ENCODE peak calls at places on chromosomes 6 and 20, in four cellular contexts. D, W, Z and O are unnamed samples.

GRCh38 chr20:45685896-45686295 is 15.9 kb upstream of the WFDC11 start:
- DNase-seq in W (peak), Z (peak), D (no peak), O (no peak)

GRCh38 chr20:29427201-29428060 is 1830.0 kb upstream of the DEFB115 start:
- DNase-seq in W (no peak), D (no peak), Z (no peak), O (no peak)

GRCh38 chr6:112014483-112014882 is 39.4 kb upstream of the CCN6 start:
- DNase-seq in D (no peak), W (no peak), Z (peak), O (no peak)

GRCh38 chr20:21522479-21523397 is 8.9 kb upstream of the NKX2-2 start:
- DNase-seq in W (no peak), D (no peak), Z (no peak), O (no peak)

GRCh38 chr20:45450097-45450818 is 19.3 kb upstream of the WFDC2 start:
- DNase-seq in D (no peak), Z (peak), W (peak), O (peak)

GRCh38 chr20:4135385-4136077 is 120.2 kb upstream of the RNF24 start:
- DNase-seq in W (peak), Z (peak), D (no peak), O (peak)

GRCh38 chr6:11729083-11729482 is 49.5 kb downstream of the ADTRP start:
- DNase-seq in Z (no peak), W (no peak), D (no peak), O (no peak)

GRCh38 chr6:6007311-6008113 is 787 bp upstream of the NRN1 start:
- DNase-seq in D (no peak), Z (no peak), W (no peak), O (peak)

GRCh38 chr6:2562721-2563120 is 188.0 kb downstream of the MYLK4 start:
- DNase-seq in W (no peak), Z (no peak), D (peak), O (no peak)

GRCh38 chr6:68710496-68710895 is 75.4 kb downstream of the ADGRB3 start:
- DNase-seq in D (no peak), Z (no peak), W (no peak), O (no peak)

GRCh38 chr6:166778046-166778445 is 151.0 kb upstream of the RPS6KA2 start:
- DNase-seq in D (no peak), W (no peak), Z (no peak), O (no peak)

GRCh38 chr6:45006893-45007292 is 321.2 kb upstream of the RUNX2 start:
- DNase-seq in W (no peak), Z (no peak), D (no peak), O (no peak)

GRCh38 chr6:105810105-105810921 is 275.8 kb upstream of the PRDM1 start:
- DNase-seq in D (peak), Z (peak), W (peak), O (peak)

GRCh38 chr6:28709478-28710349 is 184.0 kb downstream of the GPX5 start:
- DNase-seq in Z (no peak), W (peak), D (no peak), O (no peak)

GRCh38 chr20:47620808-47621805 is 119.4 kb downstream of the NCOA3 start:
- DNase-seq in W (peak), Z (peak), D (no peak), O (peak)

GRCh38 chr6:16049178-16049577 is 79.7 kb upstream of the MYLIP start:
- DNase-seq in Z (peak), D (no peak), W (no peak), O (no peak)

GRCh38 chr6:129651291-129651691 is 58.7 kb downstream of the ARHGAP18 start:
- DNase-seq in W (no peak), D (no peak), Z (peak), O (no peak)

GRCh38 chr6:21984135-21984534 is 312.7 kb downstream of the PRL start:
- DNase-seq in W (no peak), Z (no peak), D (no peak), O (no peak)

GRCh38 chr6:50147371-50147770 is 97.6 kb upstream of the DEFB112 start:
- DNase-seq in Z (no peak), W (no peak), D (no peak), O (no peak)

GRCh38 chr6:20943922-20944321 is 409.7 kb downstream of the CDKAL1 start:
- DNase-seq in Z (no peak), W (no peak), D (no peak), O (no peak)

GRCh38 chr6:9516207-9516606 is 898.7 kb downstream of the TFAP2A start:
- DNase-seq in W (peak), Z (peak), D (no peak), O (no peak)

GRCh38 chr6:160134779-160135547 is 13.3 kb downstream of the SLC22A1 start:
- DNase-seq in W (no peak), Z (no peak), D (no peak), O (no peak)

GRCh38 chr6:81766482-81767069 is 14.1 kb upstream of the TENT5A start:
- DNase-seq in D (no peak), W (peak), Z (peak), O (peak)

GRCh38 chr6:44285552-44286284 is 15.5 kb downstream of the TMEM151B start:
- DNase-seq in D (no peak), Z (peak), W (peak), O (peak)

GRCh38 chr6:169069361-169069760 is 184.3 kb downstream of the THBS2 start:
- DNase-seq in W (no peak), Z (no peak), D (no peak), O (no peak)

GRCh38 chr20:61186771-61187170 is 65.3 kb upstream of the CDH4 start:
- DNase-seq in Z (peak), D (no peak), W (no peak), O (no peak)

GRCh38 chr6:141056945-141057635 is 1075.6 kb upstream of the GJE1 start:
- DNase-seq in W (no peak), Z (peak), D (no peak), O (peak)

GRCh38 chr6:74492587-74492986 is 713.3 kb downstream of the COL12A1 start:
- DNase-seq in D (no peak), Z (no peak), W (no peak), O (no peak)

GRCh38 chr6:112086744-112087135 is 542 bp downstream of the TUBE1 start:
- DNase-seq in W (peak), Z (peak), D (no peak), O (peak)

GRCh38 chr6:24431045-24431451 is 28.3 kb downstream of the MRS2 start:
- DNase-seq in W (peak), D (no peak), Z (peak), O (peak)

GRCh38 chr6:155023717-155024116 is 28.6 kb downstream of the TIAM2 start:
- DNase-seq in Z (no peak), D (no peak), W (no peak), O (no peak)

GRCh38 chr6:85395746-85396145 is 54.1 kb upstream of the NT5E start:
- DNase-seq in W (no peak), D (no peak), Z (no peak), O (no peak)

GRCh38 chr6:162363757-162364156 is 363.8 kb downstream of the PRKN start:
- DNase-seq in W (peak), D (no peak), Z (no peak), O (peak)

GRCh38 chr20:13396036-13396435 is 175.0 kb downstream of the ISM1 start:
- DNase-seq in Z (peak), W (no peak), D (no peak), O (no peak)

GRCh38 chr6:113495521-113495920 is 361.6 kb upstream of the MARCKS start:
- DNase-seq in W (no peak), D (no peak), Z (peak), O (no peak)

GRCh38 chr20:17841751-17842191 is 126.8 kb downstream of the SNX5 start:
- DNase-seq in Z (peak), W (no peak), D (peak), O (no peak)

GRCh38 chr20:48283470-48284110 is 498.3 kb upstream of the SULF2 start:
- DNase-seq in Z (peak), W (peak), D (peak), O (no peak)

GRCh38 chr20:34475979-34476736 is 40.1 kb upstream of the DYNLRB1 start:
- DNase-seq in W (peak), D (peak), Z (peak), O (no peak)

GRCh38 chr6:11445146-11445545 is 92.4 kb upstream of the TMEM170B start:
- DNase-seq in W (no peak), Z (no peak), D (no peak), O (no peak)

GRCh38 chr6:166046232-166046631 is 121.4 kb downstream of the TBXT start:
- DNase-seq in D (no peak), Z (peak), W (peak), O (no peak)

GRCh38 chr6:35945650-35946025 is 24.7 kb upstream of the SRPK1 start:
- DNase-seq in D (no peak), Z (no peak), W (no peak), O (no peak)

GRCh38 chr6:35943390-35943789 is 22.5 kb upstream of the SRPK1 start:
- DNase-seq in W (no peak), D (no peak), Z (no peak), O (no peak)

GRCh38 chr6:35954335-35954734 is 33.4 kb upstream of the SRPK1 start:
- DNase-seq in Z (no peak), D (no peak), W (peak), O (no peak)

DNA sequence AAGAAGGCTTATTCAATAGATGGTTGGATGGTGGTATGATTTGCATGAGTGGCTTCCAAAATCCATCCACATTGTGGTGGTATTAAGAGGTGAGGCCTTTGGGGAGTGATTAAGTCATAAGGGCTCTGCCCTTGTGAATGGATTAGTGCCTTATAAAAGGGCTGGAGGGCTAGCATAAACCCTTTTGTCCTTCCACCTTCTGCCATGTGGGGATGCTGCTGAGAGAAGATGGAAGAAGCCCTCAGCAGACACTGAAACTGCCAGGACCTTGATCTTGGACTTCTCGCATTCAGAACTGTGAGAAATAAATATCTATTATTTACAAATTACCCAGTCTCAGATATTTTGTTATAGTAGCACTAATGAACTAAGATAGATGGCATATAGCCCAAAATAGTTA is 27.8 kb upstream of the SRPK1 start:
- DNase-seq in D (no peak), Z (peak), W (peak), O (peak)
- TF ChIP-seq CTCF in D (no peak), Z (peak), W (no peak), O (peak)

GRCh38 chr20:51079488-51079887 is 56.6 kb upstream of the KCNG1 start:
- DNase-seq in Z (no peak), W (no peak), D (no peak), O (no peak)
- TF ChIP-seq CTCF in Z (no peak), W (no peak), D (no peak), O (no peak)

GRCh38 chr20:36218380-36219064 is 17.8 kb upstream of the AAR2 start:
- DNase-seq in D (no peak), W (no peak), Z (no peak), O (no peak)

GRCh38 chr20:36214684-36215256 is 21.5 kb upstream of the AAR2 start:
- DNase-seq in D (no peak), W (peak), Z (peak), O (peak)

GRCh38 chr20:36216314-36217025 is 19.8 kb upstream of the AAR2 start:
- DNase-seq in D (no peak), Z (no peak), W (no peak), O (no peak)

GRCh38 chr20:36215778-36216177 is 20.5 kb upstream of the AAR2 start:
- DNase-seq in Z (no peak), W (no peak), D (no peak), O (no peak)

GRCh38 chr20:36217226-36217625 is 19.1 kb upstream of the AAR2 start:
- DNase-seq in D (no peak), Z (no peak), W (peak), O (no peak)
- TF ChIP-seq CTCF in D (no peak), Z (peak), W (peak), O (no peak)

GRCh38 chr20:15759546-15760216 is 813.6 kb downstream of the KIF16B start:
- DNase-seq in W (peak), Z (no peak), D (no peak), O (peak)
- TF ChIP-seq CTCF in W (no peak), Z (no peak), D (no peak), O (no peak)

DNA sequence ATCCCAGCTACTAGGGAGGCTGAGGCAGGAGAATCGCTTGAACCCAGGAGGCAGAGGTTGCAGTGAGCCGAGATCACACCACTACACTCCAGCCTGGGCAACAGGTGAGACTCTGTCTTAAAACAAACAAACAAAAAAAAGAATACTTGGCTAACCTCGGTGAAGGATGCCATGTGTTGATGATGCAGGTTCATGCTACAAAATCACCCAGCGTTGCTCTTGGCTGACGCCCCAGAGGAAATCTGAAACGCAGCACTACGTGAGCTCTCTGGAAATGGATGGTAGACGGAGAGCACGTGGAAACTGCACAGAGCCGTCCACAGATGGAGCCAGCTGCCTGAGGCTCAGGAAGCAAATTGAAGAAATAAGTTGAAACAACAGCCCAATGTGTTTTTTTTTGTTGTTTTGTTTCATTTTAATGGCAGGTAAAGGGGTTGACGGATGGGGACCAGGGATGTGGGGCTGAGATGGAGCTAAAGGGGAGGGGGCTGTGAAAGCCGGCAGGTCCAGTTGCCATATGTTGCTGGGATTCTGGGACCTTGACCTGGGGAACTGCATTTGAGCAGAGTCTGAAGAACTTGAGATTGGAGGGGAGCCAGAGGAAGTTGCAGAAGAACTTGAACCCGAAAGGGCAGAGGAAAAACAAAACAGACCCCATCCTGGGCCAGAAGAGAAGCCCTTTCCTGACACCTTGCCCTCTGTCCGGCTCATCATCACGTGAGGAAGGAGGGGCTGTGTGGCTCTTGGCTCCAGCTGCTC is 12.8 kb upstream of the MANBAL start:
- DNase-seq in Z (peak), D (peak), W (peak), O (peak)
- TF ChIP-seq CTCF in Z (peak), D (peak), W (peak), O (no peak)

GRCh38 chr20:19589731-19590362 is 168.2 kb upstream of the RIN2 start:
- DNase-seq in Z (no peak), D (no peak), W (no peak), O (no peak)

GRCh38 chr20:19583532-19584175 is 174.4 kb upstream of the RIN2 start:
- DNase-seq in W (peak), Z (peak), D (peak), O (peak)

GRCh38 chr20:19593762-19594161 is 164.3 kb upstream of the RIN2 start:
- DNase-seq in D (no peak), W (no peak), Z (no peak), O (no peak)

GRCh38 chr20:19590382-19590781 is 167.7 kb upstream of the RIN2 start:
- DNase-seq in Z (no peak), W (no peak), D (no peak), O (no peak)

DNA sequence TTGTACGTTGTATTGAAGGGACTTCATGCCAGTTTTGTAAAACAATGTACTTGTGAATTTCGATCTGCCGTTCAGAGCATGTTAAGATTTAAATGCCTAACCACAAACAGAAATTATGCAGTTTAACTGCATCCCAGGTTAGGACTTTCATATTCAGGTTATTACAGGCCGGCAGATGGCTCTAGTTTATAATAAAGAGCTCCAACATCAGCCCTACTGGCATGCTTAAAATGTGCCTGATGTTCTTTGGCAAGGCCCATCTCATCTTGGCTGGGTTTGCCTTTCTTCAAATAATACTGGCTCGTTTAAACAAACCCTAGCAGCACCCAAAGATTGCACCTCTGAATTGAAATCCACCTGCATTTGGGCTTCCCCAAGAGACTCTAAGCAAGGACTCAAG is 169.3 kb upstream of the RIN2 start:
- DNase-seq in Z (no peak), D (no peak), W (peak), O (no peak)
- TF ChIP-seq CTCF in Z (no peak), D (peak), W (no peak), O (no peak)

DNA sequence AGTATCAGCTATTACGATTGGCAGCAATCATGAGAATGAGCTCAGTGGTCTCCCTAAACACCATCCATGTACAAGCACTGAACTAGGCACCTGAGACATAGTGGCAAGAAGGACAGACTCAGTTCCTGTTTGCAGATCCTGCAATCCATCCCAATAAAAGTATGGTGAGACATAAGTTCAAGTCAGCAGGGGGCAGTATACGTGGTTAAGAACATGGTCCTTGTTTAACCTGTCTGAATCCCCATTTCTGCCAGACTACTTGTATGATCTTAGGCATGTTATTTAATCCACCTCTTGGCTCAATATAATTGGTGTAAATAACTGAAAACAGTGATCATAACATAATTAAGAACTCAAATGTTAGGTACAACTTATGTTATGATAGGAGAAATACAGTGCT is 33.2 kb upstream of the PNISR start:
- DNase-seq in Z (peak), D (no peak), W (peak), O (peak)
- TF ChIP-seq CTCF in Z (peak), D (peak), W (no peak), O (peak)

GRCh38 chr20:56202493-56203077 is 45.9 kb upstream of the MC3R start:
- DNase-seq in D (no peak), Z (peak), W (peak), O (peak)
- TF ChIP-seq CTCF in D (peak), Z (peak), W (peak), O (peak)